ENCODE peak calls at places on chromosomes 5 and 9, in five cellular contexts. E is GM04504, D is ELR, Q is HTR-8/SVneo, L is thyroid gland. Y is an unnamed sample.

GRCh38 chr5:128341056-128341455 is 197.0 kb downstream of the FBN2 start:
- DNase-seq in E (no peak), D (no peak), Q (no peak), L (no peak), Y (peak; percentile 24)

GRCh38 chr5:16853511-16853910 is 82.6 kb downstream of the MYO10 start:
- DNase-seq in E (no peak), D (no peak), Q (no peak), L (no peak), Y (no peak)

GRCh38 chr5:2353211-2353610 is 398.3 kb downstream of the IRX2 start:
- DNase-seq in E (no peak), D (no peak), Q (no peak), L (no peak), Y (no peak)

GRCh38 chr9:113578279-113578865 is 114.8 kb downstream of the RGS3 start:
- DNase-seq in E (no peak), D (peak; percentile 80), Q (no peak), L (no peak), Y (peak; percentile 78)

GRCh38 chr5:26388946-26389345 is 649.4 kb downstream of the CDH9 start:
- DNase-seq in E (no peak), D (no peak), Q (no peak), L (no peak), Y (no peak)

GRCh38 chr5:13930721-13931246 is 13.7 kb downstream of the DNAH5 start:
- DNase-seq in E (no peak), D (no peak), Q (no peak), L (no peak), Y (no peak)

GRCh38 chr9:121640076-121640475 is 11.4 kb upstream of the DAB2IP start:
- DNase-seq in E (no peak), D (peak; percentile 59), Q (peak; percentile 50), L (peak; percentile 56), Y (peak; percentile 40)

GRCh38 chr5:67290620-67291019 is 94.0 kb upstream of the CD180 start:
- DNase-seq in E (no peak), D (peak; percentile 28), Q (no peak), L (no peak), Y (no peak)

GRCh38 chr5:16489322-16489791 is 23.8 kb upstream of the ZNF622 start:
- DNase-seq in E (no peak), D (peak; percentile 72), Q (peak; percentile 52), L (no peak), Y (peak; percentile 81)